ENCODE peak calls at places on chromosomes 3 and 15, in nine cellular contexts. S is brain microvascular endothelial cell, V is uterus, T is upper lobe of right lung, B is BE2C, F is GM06990, U is LNCaP clone FGC, W is neural crest cell, G is endothelial cell. K is an unnamed sample.

GRCh38 chr3:184361532-184361931 is at the start of the genes CLCN2 and POLR2H:
- DNase-seq in G (peak; percentile 79), U (no peak), V (peak; percentile 45), T (peak; percentile 83), B (peak; percentile 81), W (peak; percentile 69), S (no peak), F (peak; percentile 65), K (no peak)

GRCh38 chr15:83046558-83047127 is 20.4 kb downstream of the BTBD1 start:
- DNase-seq in W (no peak), F (no peak), G (no peak), U (no peak), B (no peak), V (no peak), T (no peak), S (peak; percentile 66), K (no peak)

GRCh38 chr15:95556866-95557225 is 773.7 kb upstream of the NR2F2 start:
- DNase-seq in T (no peak), G (no peak), F (no peak), W (no peak), V (no peak), B (no peak), U (peak; percentile 81), S (peak; percentile 88), K (no peak)

GRCh38 chr3:181974198-181974597 is 262.5 kb downstream of the SOX2 start:
- DNase-seq in G (no peak), B (no peak), V (no peak), W (no peak), U (no peak), T (no peak), F (no peak), S (no peak), K (no peak)

GRCh38 chr15:83270176-83270575 is 14.3 kb downstream of the BNC1 start:
- DNase-seq in B (no peak), F (no peak), V (no peak), S (no peak), U (no peak), G (no peak), T (no peak), W (no peak), K (no peak)

GRCh38 chr15:40063563-40064011 is 24.6 kb upstream of the SRP14 start:
- DNase-seq in S (peak; percentile 60), T (no peak), U (no peak), G (no peak), W (no peak), B (no peak), F (no peak), V (no peak), K (no peak)

GRCh38 chr3:143242691-143243090 is 123.1 kb downstream of the CHST2 start:
- DNase-seq in V (no peak), F (no peak), W (no peak), U (no peak), T (no peak), S (no peak), B (no peak), G (no peak), K (no peak)

GRCh38 chr15:29115093-29115991 is 154.3 kb downstream of the NSMCE3 start:
- DNase-seq in V (no peak), U (no peak), G (peak; percentile 68), W (peak; percentile 70), F (no peak), T (no peak), B (peak; percentile 57), S (peak; percentile 16), K (no peak)

GRCh38 chr3:58216496-58217197 is 5.9 kb upstream of the DNASE1L3 start:
- DNase-seq in F (no peak), B (no peak), W (no peak), U (no peak), T (no peak), V (no peak), G (no peak), S (no peak), K (no peak)

GRCh38 chr3:73883497-73883896 is 258.8 kb upstream of the PDZRN3 start:
- DNase-seq in U (no peak), W (no peak), B (no peak), F (no peak), G (no peak), S (no peak), V (no peak), T (no peak), K (no peak)

GRCh38 chr3:60001369-60001768 is 951.5 kb upstream of the CFAP20DC start:
- DNase-seq in G (no peak), S (no peak), U (no peak), B (no peak), V (no peak), T (no peak), W (no peak), F (no peak), K (no peak)

GRCh38 chr3:188006726-188007393 is 147.1 kb upstream of the LPP start:
- DNase-seq in F (no peak), W (no peak), S (no peak), T (no peak), V (no peak), G (no peak), U (no peak), B (peak; percentile 69), K (no peak)

GRCh38 chr15:34821907-34822306 is 26.6 kb upstream of the ACTC1 start:
- DNase-seq in F (no peak), W (no peak), S (no peak), U (no peak), T (no peak), V (no peak), G (no peak), B (no peak), K (no peak)

GRCh38 chr3:4573153-4573552 is 80.0 kb downstream of the ITPR1 start:
- DNase-seq in T (no peak), U (no peak), W (no peak), S (no peak), B (no peak), F (no peak), V (no peak), G (no peak), K (no peak)

GRCh38 chr3:4574426-4574965 is 81.3 kb downstream of the ITPR1 start:
- DNase-seq in W (no peak), F (no peak), B (no peak), T (no peak), V (no peak), S (no peak), U (no peak), G (no peak), K (no peak)

GRCh38 chr3:4570840-4571621 is 77.9 kb downstream of the ITPR1 start:
- DNase-seq in B (peak; percentile 28), T (no peak), U (no peak), V (no peak), G (no peak), W (no peak), F (no peak), S (no peak), K (no peak)

GRCh38 chr3:4568831-4569230 is 75.7 kb downstream of the ITPR1 start:
- DNase-seq in V (no peak), T (no peak), F (no peak), U (no peak), W (no peak), S (no peak), G (no peak), B (no peak), K (no peak)

GRCh38 chr3:4571690-4572334 is 78.7 kb downstream of the ITPR1 start:
- DNase-seq in G (no peak), S (no peak), W (no peak), F (no peak), U (no peak), V (no peak), T (no peak), B (no peak), K (no peak)
- TF ChIP-seq CTCF in G (peak; percentile 20), S (peak; percentile 13), W (no peak), F (peak; percentile 28), U (no peak), V (no peak), T (peak; percentile 26), B (peak; percentile 36), K (no peak)

GRCh38 chr15:63981596-63982320 is 64.5 kb downstream of the DAPK2 start:
- DNase-seq in G (no peak), F (no peak), V (no peak), U (no peak), W (no peak), B (no peak), S (no peak), T (no peak), K (no peak)

GRCh38 chr15:63985221-63986184 is 60.8 kb downstream of the DAPK2 start:
- DNase-seq in W (no peak), G (no peak), S (no peak), T (peak; percentile 93), V (no peak), B (no peak), U (no peak), F (no peak), K (no peak)

GRCh38 chr15:63983071-63983711 is 63.1 kb downstream of the DAPK2 start:
- DNase-seq in V (no peak), U (no peak), B (no peak), S (no peak), F (no peak), W (peak; percentile 18), T (no peak), G (no peak), K (no peak)

GRCh38 chr15:63984331-63984730 is 62.0 kb downstream of the DAPK2 start:
- DNase-seq in F (no peak), V (no peak), S (no peak), G (no peak), W (no peak), U (no peak), T (no peak), B (no peak), K (no peak)

DNA sequence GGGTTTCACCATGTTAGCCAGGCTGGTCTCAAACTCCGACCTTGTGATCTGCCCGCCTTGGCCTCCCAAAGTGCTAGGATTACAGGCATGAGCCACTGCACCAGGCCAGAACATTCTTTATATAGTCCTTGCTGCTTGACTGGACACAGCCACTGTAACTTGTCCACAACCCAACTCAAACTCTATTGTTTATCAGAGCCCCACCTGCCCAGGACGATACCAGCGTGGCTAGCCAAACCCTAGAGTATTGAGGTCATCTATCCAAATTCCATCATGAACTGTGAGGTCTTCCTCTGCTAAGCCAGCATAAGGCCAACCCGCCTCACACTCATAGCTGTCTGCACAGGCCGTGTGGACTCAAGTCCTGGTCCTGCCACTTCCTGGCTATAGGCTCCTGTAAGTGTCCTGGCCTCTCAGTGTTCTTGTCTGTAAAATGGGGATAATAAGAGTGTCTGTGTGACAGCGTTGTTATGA is 63.9 kb downstream of the DAPK2 start:
- DNase-seq in T (no peak), U (no peak), V (no peak), S (no peak), B (no peak), G (no peak), F (no peak), W (no peak), K (no peak)
- TF ChIP-seq CTCF in T (no peak), U (no peak), V (no peak), S (no peak), B (no peak), G (no peak), F (no peak), W (no peak), K (no peak)

GRCh38 chr3:83946554-83946953 is 1012.2 kb upstream of the CADM2 start:
- DNase-seq in S (no peak), G (no peak), W (no peak), T (no peak), F (no peak), U (no peak), B (no peak), V (no peak), K (no peak)
- TF ChIP-seq CTCF in S (peak; percentile 49), G (no peak), W (no peak), T (no peak), F (no peak), U (peak; percentile 30), B (peak; percentile 18), V (no peak), K (no peak)

GRCh38 chr15:92151741-92152140 is 241.9 kb upstream of the ST8SIA2 start:
- DNase-seq in S (no peak), G (no peak), W (no peak), T (no peak), V (no peak), U (no peak), B (no peak), F (no peak), K (no peak)
- TF ChIP-seq CTCF in S (no peak), G (no peak), W (no peak), T (no peak), V (no peak), U (no peak), B (no peak), F (no peak), K (no peak)

K was measured in omental fat pad.